ENCODE peak calls at places on chromosomes 3 and 15, in five cellular contexts. L is pancreas; J is CD4-positive, alpha-beta T cell; R is right cardiac atrium; G is IMR-90. E is an unnamed sample.

GRCh38 chr3:88180398-88180999 is 30.7 kb downstream of the C3orf38 start:
- DNase-seq in L (no peak), J (peak), G (peak), R (no peak), E (no peak)

GRCh38 chr3:108014943-108015342 is 75.9 kb downstream of the CD47 start:
- DNase-seq in L (no peak), G (no peak), R (no peak), J (no peak), E (no peak)

GRCh38 chr15:31301687-31301990 is 25.0 kb upstream of the KLF13 start:
- DNase-seq in L (no peak), J (no peak), R (no peak), G (no peak), E (no peak)

GRCh38 chr3:52507359-52507758 is 12.2 kb downstream of the STAB1 start:
- DNase-seq in J (no peak), R (no peak), G (peak), L (no peak), E (no peak)

GRCh38 chr3:126267169-126267975 is 87.0 kb upstream of the ALDH1L1 start:
- DNase-seq in J (no peak), G (peak), L (peak), R (peak), E (peak)

GRCh38 chr3:15460891-15461524 is 33.6 kb downstream of the EAF1 start:
- DNase-seq in L (no peak), R (no peak), J (no peak), G (no peak), E (no peak)

GRCh38 chr3:138881233-138881632 is 46.5 kb upstream of the PIK3CB start:
- DNase-seq in J (no peak), L (no peak), G (no peak), R (no peak), E (no peak)

GRCh38 chr3:42780892-42781700 is 8.0 kb upstream of the CCDC13 start:
- DNase-seq in G (peak), L (no peak), R (no peak), J (no peak), E (no peak)

GRCh38 chr3:161599702-161600101 is 103.1 kb downstream of the OTOL1 start:
- DNase-seq in L (no peak), G (no peak), R (no peak), J (no peak), E (no peak)

GRCh38 chr3:15682766-15683165 is 81.2 kb downstream of the BTD start:
- DNase-seq in R (no peak), J (no peak), G (peak), L (no peak), E (no peak)

GRCh38 chr3:53939081-53939582 is 47.5 kb upstream of the SELENOK start:
- DNase-seq in L (no peak), G (no peak), R (no peak), J (no peak), E (no peak)

GRCh38 chr3:102104093-102104492 is 254.8 kb downstream of the NFKBIZ start:
- DNase-seq in G (no peak), R (no peak), L (no peak), J (no peak), E (no peak)

GRCh38 chr3:129577925-129578742 is 28.3 kb downstream of the PLXND1 start:
- DNase-seq in G (no peak), J (no peak), R (peak), L (no peak), E (no peak)

GRCh38 chr15:25508369-25509002 is 69.7 kb upstream of the UBE3A start:
- DNase-seq in G (peak), J (no peak), R (no peak), L (no peak), E (no peak)

GRCh38 chr3:46406440-46406785 is 453 bp downstream of the CCR5AS start:
- DNase-seq in L (no peak), G (peak), R (no peak), J (no peak), E (no peak)

GRCh38 chr15:63915209-63915887 is 81.6 kb upstream of the HERC1 start:
- DNase-seq in R (no peak), J (no peak), L (no peak), G (no peak), E (no peak)

GRCh38 chr3:114447545-114447944 is 153.7 kb downstream of the TIGIT start:
- DNase-seq in R (no peak), J (no peak), L (no peak), G (no peak), E (no peak)

GRCh38 chr15:58839485-58839884 is 68.4 kb downstream of the MINDY2 start:
- DNase-seq in R (no peak), G (peak), L (no peak), J (no peak), E (no peak)

GRCh38 chr3:191255156-191255555 is 56.1 kb downstream of the OSTN start:
- DNase-seq in R (no peak), J (no peak), L (no peak), G (no peak), E (no peak)

GRCh38 chr15:74725845-74726773 is 781 bp upstream of the CYP1A1 start:
- DNase-seq in J (peak), G (no peak), R (peak), L (peak), E (peak)

GRCh38 chr3:149373235-149374125 is 4.0 kb downstream of the TM4SF1 start:
- DNase-seq in J (no peak), R (no peak), G (peak), L (no peak), E (no peak)

GRCh38 chr3:149371001-149371722 is 6.3 kb downstream of the TM4SF1 start:
- DNase-seq in G (peak), L (no peak), R (no peak), J (no peak), E (no peak)

GRCh38 chr3:149374391-149374790 is 3.1 kb downstream of the TM4SF1 start:
- DNase-seq in J (no peak), G (no peak), R (no peak), L (no peak), E (no peak)

GRCh38 chr3:149369991-149370866 is 7.2 kb downstream of the TM4SF1 start:
- DNase-seq in J (no peak), L (no peak), R (no peak), G (peak), E (no peak)

DNA sequence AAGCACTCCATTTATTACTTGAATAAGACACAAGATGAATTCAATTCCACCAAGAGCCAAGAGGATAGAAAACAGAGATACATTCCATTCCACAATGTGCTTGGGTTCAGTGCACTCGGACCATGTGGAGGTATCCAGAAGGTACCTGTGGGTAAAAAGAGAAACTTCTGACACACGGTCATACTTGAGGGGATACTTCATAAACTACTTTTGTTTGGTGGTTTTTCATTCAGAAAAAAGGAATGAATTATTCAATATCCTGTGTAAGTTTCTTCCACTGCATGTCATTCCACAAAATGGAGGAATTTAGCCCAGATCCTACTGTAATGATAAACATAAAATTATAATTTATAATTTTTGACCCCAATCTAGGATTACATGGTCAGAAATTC is 5.7 kb downstream of the TM4SF1 start:
- DNase-seq in R (no peak), J (no peak), L (no peak), G (no peak), E (no peak)
- H3K27ac ChIP-seq in R (peak), J (no peak), L (no peak), G (peak), E (peak)

DNA sequence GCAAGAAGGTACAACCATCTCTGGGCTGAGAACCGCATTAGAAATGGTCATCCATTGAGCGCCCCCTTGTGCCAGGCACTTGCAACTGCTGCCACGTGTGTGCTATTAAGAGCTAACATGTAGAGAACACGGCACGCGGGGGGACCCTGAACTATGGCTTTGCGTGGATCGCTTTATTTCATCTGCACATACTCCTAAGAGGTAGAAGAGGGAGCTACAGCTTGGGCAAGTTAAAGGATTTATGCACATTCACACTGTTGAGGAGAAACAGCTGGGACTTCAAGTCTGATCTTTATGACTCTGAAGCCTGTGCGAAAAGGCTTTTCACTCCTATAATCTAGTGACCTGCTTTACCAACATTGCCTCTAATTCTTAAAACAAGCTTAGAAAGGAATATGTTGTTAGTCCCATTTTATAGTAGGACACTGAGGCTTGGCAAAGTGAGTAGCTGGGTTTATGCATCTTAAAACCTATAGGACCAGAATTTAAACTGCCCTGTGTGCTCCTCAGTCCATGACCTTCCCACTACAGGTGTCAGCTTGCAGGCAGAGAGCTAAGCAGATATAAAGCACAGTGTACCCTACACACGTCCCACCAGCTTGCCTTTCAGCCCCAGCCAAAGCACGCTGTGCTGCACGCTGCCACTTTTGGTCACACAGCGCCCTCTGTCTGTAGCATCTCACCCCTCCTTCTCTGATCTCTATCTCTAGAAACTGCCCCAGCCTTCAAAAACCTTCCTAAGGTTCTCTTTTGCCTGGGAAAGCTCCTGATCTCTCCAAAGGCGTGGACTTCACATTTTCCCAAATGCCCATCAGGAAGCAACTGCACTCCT is 57.8 kb downstream of the STARD5 start:
- DNase-seq in G (peak), J (peak), L (peak), R (peak), E (peak)
- H3K27ac ChIP-seq in G (no peak), J (no peak), L (no peak), R (no peak), E (no peak)

GRCh38 chr3:172094621-172095557 is 55.5 kb downstream of the FNDC3B start:
- DNase-seq in G (peak), L (no peak), R (peak), J (no peak), E (no peak)

GRCh38 chr3:172098698-172099494 is 59.5 kb downstream of the FNDC3B start:
- DNase-seq in J (no peak), L (no peak), G (no peak), R (no peak), E (no peak)

GRCh38 chr3:172096881-172097420 is 57.6 kb downstream of the FNDC3B start:
- DNase-seq in G (peak), R (no peak), J (no peak), L (peak), E (no peak)

GRCh38 chr3:172099495-172099808 is 60.1 kb downstream of the FNDC3B start:
- DNase-seq in G (no peak), L (no peak), R (no peak), J (no peak), E (no peak)

GRCh38 chr3:172097585-172097984 is 58.2 kb downstream of the FNDC3B start:
- DNase-seq in L (no peak), J (no peak), R (no peak), G (no peak), E (no peak)
- H3K27ac ChIP-seq in L (peak), J (no peak), R (no peak), G (no peak), E (peak)

GRCh38 chr3:37129871-37130270 is 44.5 kb downstream of the LRRFIP2 start:
- DNase-seq in G (peak), L (no peak), J (no peak), R (no peak), E (no peak)
- H3K27ac ChIP-seq in G (no peak), L (no peak), J (no peak), R (no peak), E (no peak)

DNA sequence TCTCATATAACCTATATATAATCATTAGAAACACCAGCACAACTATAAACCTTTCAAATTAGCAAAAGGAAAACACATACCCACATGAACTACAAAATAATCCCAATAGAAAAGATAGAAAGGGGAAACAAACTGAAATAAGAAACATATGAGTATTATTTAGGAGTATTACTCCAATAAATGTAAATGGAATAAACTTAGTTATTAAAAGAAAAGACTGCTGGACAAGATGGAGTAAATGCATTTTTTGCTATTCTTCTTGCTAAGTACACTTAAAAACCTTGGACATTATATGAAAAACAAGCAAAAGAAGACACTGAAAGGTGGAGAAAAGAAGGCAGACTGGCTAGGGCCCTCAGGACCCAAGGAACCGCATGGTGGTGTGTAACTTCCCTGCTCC is 43.5 kb upstream of the ADAMTS17 start:
- DNase-seq in J (no peak), G (no peak), R (no peak), L (no peak), E (no peak)
- H3K27ac ChIP-seq in J (no peak), G (no peak), R (no peak), L (no peak), E (no peak)

DNA sequence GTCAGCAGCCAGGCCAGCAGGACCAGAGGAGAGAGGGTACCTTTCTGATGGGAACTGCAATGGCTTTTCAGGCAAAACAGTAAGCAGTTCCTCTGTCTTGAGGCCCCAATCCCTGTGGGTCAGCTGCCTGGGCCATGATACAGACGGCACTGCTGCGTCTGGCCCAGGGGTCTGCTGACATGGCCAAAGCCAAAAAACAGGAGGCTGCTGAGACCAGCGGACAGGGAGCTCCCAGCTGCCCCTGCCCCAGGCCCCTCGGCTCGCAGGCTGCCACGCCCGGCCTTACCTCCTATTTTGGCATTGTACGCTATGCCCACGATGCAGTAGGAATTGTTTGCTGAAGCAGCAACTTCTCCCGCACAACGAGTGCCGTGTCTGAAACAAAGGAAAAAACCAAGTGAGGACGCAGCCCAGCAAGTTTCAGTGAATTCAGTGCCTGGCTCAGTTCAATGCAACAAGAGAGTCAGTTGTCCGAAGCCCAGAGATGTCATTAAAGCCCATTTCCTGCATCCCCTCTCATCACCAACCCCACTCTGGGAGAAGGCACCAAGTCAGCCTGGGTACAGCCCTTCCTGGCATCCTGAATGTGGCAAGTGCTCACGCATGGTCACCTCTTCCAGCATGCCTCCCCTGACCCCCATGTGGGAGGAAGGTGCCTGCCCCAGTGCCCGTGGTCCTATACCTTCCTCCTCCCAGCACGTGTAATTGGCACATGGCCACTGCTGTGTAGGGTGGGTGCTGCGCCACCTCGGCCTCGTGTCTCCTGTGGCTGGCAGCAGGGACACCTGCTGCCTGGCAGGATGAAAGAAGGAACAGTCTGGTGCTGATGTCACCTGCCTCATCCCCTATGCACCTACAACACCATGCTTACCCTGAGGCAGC is 61.7 kb downstream of the PCSK6 start:
- DNase-seq in L (no peak), J (no peak), G (no peak), R (no peak), E (no peak)
- H3K27ac ChIP-seq in L (no peak), J (no peak), G (no peak), R (no peak), E (no peak)